ENCODE peak calls at places on chromosomes 16 and 17, in seven cellular contexts. U is mesendoderm, A is neuronal stem cell, O is mesenchymal stem cell, L is IMR-90, Z is H1, N is H9. C is an unnamed sample. For H3K4me1, the result is how much of the 10 kb centered on the place peaks cover.

GRCh38 chr16:4523686-4524085 is 14.9 kb downstream of the CDIP1 start:
- DNase-seq in U (no peak), A (no peak), O (no peak), L (no peak), Z (no peak), N (no peak), C (no peak)

GRCh38 chr16:53282975-53283946 is 151.0 kb upstream of the RBL2 start:
- DNase-seq in U (peak), A (peak), O (peak), L (peak), Z (no peak), N (no peak), C (no peak)

GRCh38 chr17:37461668-37462067 is 28.0 kb upstream of the DUSP14 start:
- DNase-seq in U (no peak), A (no peak), O (no peak), L (peak), Z (no peak), N (no peak), C (no peak)

GRCh38 chr17:38566666-38567031 is 39.1 kb downstream of the SRCIN1 start:
- DNase-seq in U (no peak), A (no peak), O (no peak), L (no peak), Z (no peak), N (no peak), C (no peak)

GRCh38 chr17:47687748-47688147 is 6.2 kb upstream of the TBKBP1 start:
- DNase-seq in U (peak), A (no peak), O (peak), L (peak), Z (no peak), N (peak), C (no peak)

GRCh38 chr17:71821512-71821911 is 299.3 kb upstream of the SOX9 start:
- DNase-seq in U (no peak), A (no peak), O (no peak), L (no peak), Z (no peak), N (no peak), C (no peak)

GRCh38 chr16:81526935-81527334 is 82.3 kb downstream of the CMIP start:
- DNase-seq in U (no peak), A (no peak), O (no peak), L (peak), Z (no peak), N (no peak), C (no peak)

GRCh38 chr17:1399679-1400512 is at the start of gene YWHAE:
- DNase-seq in U (peak), A (peak), O (peak), L (peak), Z (peak), N (peak), C (peak)

GRCh38 chr17:58148609-58149008 is 425 bp downstream of the OR4D1 start:
- DNase-seq in U (no peak), A (no peak), O (no peak), L (no peak), Z (no peak), N (no peak), C (no peak)

GRCh38 chr17:45740553-45741330 is 43.4 kb upstream of the CRHR1 start:
- DNase-seq in U (peak), A (peak), O (peak), L (peak), Z (peak), N (peak), C (no peak)

GRCh38 chr16:89166696-89167424 is 4.7 kb upstream of the CDH15 start:
- DNase-seq in U (no peak), A (no peak), O (no peak), L (no peak), Z (no peak), N (no peak), C (no peak)

GRCh38 chr17:66900126-66901010 is 64.1 kb upstream of the CACNG4 start:
- DNase-seq in U (no peak), A (no peak), O (no peak), L (peak), Z (no peak), N (no peak), C (peak)

GRCh38 chr16:49019081-49019633 is 262.5 kb downstream of the CBLN1 start:
- DNase-seq in U (peak), A (peak), O (no peak), L (peak), Z (no peak), N (peak), C (no peak)

GRCh38 chr16:53415504-53415903 is 18.8 kb upstream of the RBL2 start:
- DNase-seq in U (peak), A (no peak), O (no peak), L (no peak), Z (no peak), N (peak), C (no peak)

GRCh38 chr16:66512589-66513404 is 37.1 kb downstream of the TK2 start:
- DNase-seq in U (peak), A (no peak), O (peak), L (no peak), Z (no peak), N (no peak), C (peak)

GRCh38 chr17:50452627-50453300 is 15.9 kb downstream of the CHAD start:
- DNase-seq in U (no peak), A (no peak), O (peak), L (peak), Z (no peak), N (no peak), C (peak)

GRCh38 chr16:53055603-53056527 is 1.1 kb downstream of the CHD9 start:
- DNase-seq in U (peak), A (peak), O (peak), L (peak), Z (no peak), N (peak), C (no peak)

GRCh38 chr16:83015871-83016270 is 389.1 kb downstream of the CDH13 start:
- DNase-seq in U (no peak), A (no peak), O (no peak), L (no peak), Z (no peak), N (no peak), C (no peak)

GRCh38 chr16:87309912-87310485 is 7.2 kb downstream of the C16orf95 start:
- DNase-seq in U (no peak), A (no peak), O (no peak), L (no peak), Z (no peak), N (no peak), C (no peak)

GRCh38 chr16:1706386-1707192 is 594 bp downstream of the MAPK8IP3 start:
- DNase-seq in U (peak), A (no peak), O (peak), L (peak), Z (no peak), N (no peak), C (no peak)

GRCh38 chr17:46820592-46821450 is 2.3 kb upstream of the WNT3 start:
- DNase-seq in U (peak), A (no peak), O (no peak), L (no peak), Z (no peak), N (peak), C (no peak)

GRCh38 chr17:58136669-58137279 is 11.4 kb upstream of the OR4D1 start:
- DNase-seq in U (peak), A (no peak), O (no peak), L (no peak), Z (no peak), N (peak), C (no peak)

GRCh38 chr17:33240397-33240796 is 52.7 kb downstream of the ASIC2 start:
- DNase-seq in U (no peak), A (peak), O (no peak), L (no peak), Z (no peak), N (no peak), C (no peak)

GRCh38 chr16:55542459-55543082 is 23.9 kb upstream of the CAPNS2 start:
- DNase-seq in U (no peak), A (no peak), O (peak), L (peak), Z (no peak), N (no peak), C (peak)

GRCh38 chr17:69523252-69523861 is 108.9 kb downstream of the MAP2K6 start:
- DNase-seq in U (peak), A (peak), O (peak), L (peak), Z (peak), N (peak), C (peak)

GRCh38 chr16:81136331-81137011 is 40.3 kb upstream of the GCSH start:
- DNase-seq in U (no peak), A (no peak), O (no peak), L (no peak), Z (no peak), N (no peak), C (no peak)

GRCh38 chr16:49546059-49546458 is 172.5 kb downstream of the C16orf78 start:
- DNase-seq in U (no peak), A (no peak), O (no peak), L (no peak), Z (no peak), N (no peak), C (no peak)

GRCh38 chr16:13298676-13299075 is 397.3 kb downstream of the SHISA9 start:
- DNase-seq in U (peak), A (no peak), O (no peak), L (no peak), Z (no peak), N (no peak), C (no peak)

GRCh38 chr17:56316604-56317003 is 163.3 kb downstream of the ANKFN1 start:
- DNase-seq in U (no peak), A (no peak), O (no peak), L (no peak), Z (no peak), N (no peak), C (no peak)

GRCh38 chr16:23974223-23974622 is 138.4 kb downstream of the PRKCB start:
- DNase-seq in U (peak), A (peak), O (no peak), L (no peak), Z (peak), N (peak), C (no peak)

GRCh38 chr16:82643936-82644630 is 17.3 kb downstream of the CDH13 start:
- DNase-seq in U (peak), A (no peak), O (no peak), L (no peak), Z (no peak), N (peak), C (peak)

GRCh38 chr17:46264456-46265198 is 30.3 kb upstream of the LRRC37A start:
- DNase-seq in U (peak), A (no peak), O (peak), L (peak), Z (no peak), N (peak), C (no peak)

GRCh38 chr17:80742091-80742490 is 197.5 kb downstream of the RPTOR start:
- DNase-seq in U (peak), A (no peak), O (no peak), L (no peak), Z (no peak), N (no peak), C (no peak)

GRCh38 chr17:82095777-82096708 is 2.0 kb downstream of the FASN start:
- DNase-seq in U (no peak), A (no peak), O (no peak), L (no peak), Z (no peak), N (no peak), C (peak)

GRCh38 chr16:69406780-69407331 is 17.6 kb upstream of the CYB5B start:
- DNase-seq in U (peak), A (no peak), O (no peak), L (no peak), Z (no peak), N (peak), C (no peak)

GRCh38 chr17:42002175-42002791 is 15.0 kb downstream of the DNAJC7 start:
- DNase-seq in U (no peak), A (no peak), O (no peak), L (no peak), Z (no peak), N (no peak), C (no peak)
- H3K4me1 ChIP-seq in U (under half), A (under half), O (under half), L (under half), Z (under half), N (under half), C (under half)

GRCh38 chr17:27575912-27576252 is 55.1 kb upstream of the LGALS9 start:
- DNase-seq in U (no peak), A (no peak), O (peak), L (no peak), Z (no peak), N (no peak), C (no peak)

GRCh38 chr17:27575100-27575911 is 55.7 kb upstream of the LGALS9 start:
- DNase-seq in U (no peak), A (no peak), O (no peak), L (no peak), Z (no peak), N (no peak), C (peak)

GRCh38 chr17:27573548-27573947 is 57.4 kb upstream of the LGALS9 start:
- DNase-seq in U (no peak), A (no peak), O (no peak), L (no peak), Z (no peak), N (no peak), C (no peak)

GRCh38 chr17:27572665-27573064 is 58.3 kb upstream of the LGALS9 start:
- DNase-seq in U (peak), A (no peak), O (peak), L (peak), Z (no peak), N (no peak), C (no peak)

GRCh38 chr17:27573971-27574525 is 56.9 kb upstream of the LGALS9 start:
- DNase-seq in U (peak), A (no peak), O (peak), L (peak), Z (no peak), N (no peak), C (peak)
- H3K18ac ChIP-seq in U (peak), A (no peak), O (peak), L (peak), Z (no peak), N (no peak), C (no peak)

DNA sequence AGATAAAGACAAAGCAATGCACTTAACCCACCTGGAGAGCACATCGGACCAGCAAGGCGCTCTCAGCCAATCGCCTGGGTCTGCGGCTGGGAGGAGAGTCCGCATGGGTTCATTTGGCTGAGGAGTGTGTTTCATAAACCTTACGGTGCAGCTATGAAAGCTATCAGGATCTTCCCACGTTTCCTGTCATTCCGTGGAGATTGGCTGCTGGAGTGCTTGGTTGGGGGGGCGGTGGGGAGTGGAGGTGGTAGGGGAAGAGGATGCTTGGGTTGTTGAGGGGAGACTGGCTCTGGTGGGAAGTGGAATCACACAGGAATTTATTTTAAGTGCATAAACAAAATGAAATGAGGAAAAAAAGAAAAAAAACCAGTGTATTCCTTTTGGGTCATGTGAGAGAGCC is 456.7 kb upstream of the ZFHX3 start:
- DNase-seq in U (no peak), A (no peak), O (no peak), L (no peak), Z (no peak), N (no peak), C (no peak)
- H3K4me1 ChIP-seq in U (under half), A (under half), O (under half), L (under half), Z (under half), N (under half), C (under half)

GRCh38 chr16:60059141-60059540 is 1325.0 kb upstream of the GOT2 start:
- DNase-seq in U (no peak), A (no peak), O (no peak), L (no peak), Z (no peak), N (no peak), C (no peak)

DNA sequence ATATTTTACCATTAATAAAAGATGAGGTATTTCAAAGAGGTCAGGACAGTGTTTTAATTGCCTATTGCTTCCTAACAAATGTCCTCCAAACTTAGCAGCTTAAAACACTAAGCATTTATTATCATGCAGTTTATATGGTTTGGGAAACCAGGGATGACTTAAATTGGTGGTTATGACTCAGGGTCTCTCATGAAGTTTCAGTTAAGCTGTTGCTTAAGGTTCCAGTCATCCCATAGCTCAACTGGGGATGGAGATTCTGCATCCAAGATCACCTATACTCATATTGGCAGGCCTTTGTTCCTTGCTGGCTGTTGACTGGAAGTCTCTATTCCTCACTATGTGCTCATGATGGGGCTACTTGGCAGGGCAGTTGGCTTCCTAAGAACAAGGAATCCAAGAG is 1329.9 kb upstream of the GOT2 start:
- DNase-seq in U (no peak), A (no peak), O (no peak), L (no peak), Z (no peak), N (no peak), C (no peak)
- H3K18ac ChIP-seq in U (no peak), A (no peak), O (no peak), L (no peak), Z (no peak), N (no peak), C (no peak)

GRCh38 chr17:78392295-78392694 is 13.8 kb downstream of the PGS1 start:
- DNase-seq in U (peak), A (no peak), O (no peak), L (no peak), Z (no peak), N (no peak), C (no peak)
- H3K4me1 ChIP-seq in U (under half), A (under half), O (under half), L (under half), Z (under half), N (under half), C (under half)

DNA sequence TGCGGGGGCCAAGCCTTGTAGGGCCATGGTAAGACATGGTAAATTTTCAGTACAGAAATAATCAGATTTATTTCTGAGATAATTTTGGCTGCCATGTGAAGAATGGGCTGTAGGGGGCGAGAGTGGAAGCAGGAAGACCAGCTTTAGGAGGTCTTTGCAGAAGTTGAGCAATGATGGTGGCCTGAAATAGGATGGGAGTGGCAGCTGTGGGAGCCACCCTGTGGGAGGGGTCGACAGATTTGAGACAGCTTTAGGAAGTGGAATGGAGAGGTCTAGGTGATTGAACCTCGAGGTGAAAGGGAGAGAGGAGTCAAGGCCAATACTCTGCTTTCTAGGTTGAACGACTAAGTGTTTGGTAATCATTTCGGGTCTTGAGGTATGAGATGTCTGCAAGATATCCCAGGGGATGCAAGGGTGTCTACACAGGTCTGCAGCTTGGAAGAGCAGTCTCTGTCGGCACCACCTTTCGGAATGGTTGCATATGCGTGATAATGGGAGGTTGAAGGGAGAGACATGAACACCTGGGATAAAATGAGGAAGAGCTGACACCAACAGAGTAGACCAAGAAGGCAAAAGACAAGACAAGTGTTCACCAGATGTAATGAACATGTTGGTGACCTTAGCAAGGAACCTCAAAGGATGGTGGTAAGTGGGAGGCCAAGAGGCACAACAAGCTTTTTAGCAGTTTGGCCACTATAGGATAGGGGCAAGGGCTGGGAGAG is 4.2 kb upstream of the ATXN7L3 start:
- DNase-seq in U (peak), A (peak), O (peak), L (peak), Z (no peak), N (peak), C (no peak)
- H3K18ac ChIP-seq in U (no peak), A (no peak), O (peak), L (no peak), Z (no peak), N (no peak), C (no peak)

DNA sequence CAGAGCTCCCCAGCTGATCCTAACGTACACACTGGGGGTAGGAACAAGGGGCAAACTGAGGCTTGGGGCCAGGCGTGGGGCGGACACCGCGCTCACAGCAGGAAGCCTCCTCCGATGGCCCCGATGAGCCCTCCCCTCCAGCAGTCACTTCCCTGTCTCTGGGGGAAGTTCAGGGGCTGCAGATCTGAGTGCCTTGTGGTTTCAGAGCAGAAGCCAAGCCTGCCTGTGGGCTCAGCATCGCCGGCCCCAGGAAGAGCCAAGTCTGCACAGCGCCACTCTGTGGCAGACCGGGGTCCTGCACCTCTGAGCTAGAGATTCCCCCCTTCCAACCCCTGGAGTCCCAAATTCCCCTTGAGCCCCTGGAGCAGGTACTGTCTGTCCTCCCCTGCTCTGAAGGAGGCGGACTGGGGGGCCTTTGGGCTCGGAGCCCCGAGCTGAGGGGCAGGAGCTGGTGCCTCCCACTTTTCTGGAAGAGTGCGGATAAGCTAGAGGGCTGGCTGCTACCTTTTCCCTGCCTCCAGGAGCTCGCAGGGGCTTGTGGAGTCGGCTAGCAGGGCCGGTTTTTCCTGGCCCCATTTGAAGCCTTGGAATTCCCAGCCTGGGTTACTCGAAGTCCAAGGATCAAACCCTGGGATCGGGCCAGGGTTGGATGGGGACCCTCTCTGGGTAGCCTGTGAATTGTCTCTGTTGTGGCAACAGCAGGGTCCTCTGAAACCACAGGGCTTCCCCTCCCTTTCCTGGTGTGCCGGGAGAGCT is 2.9 kb downstream of the GSE1 start:
- DNase-seq in U (peak), A (peak), O (peak), L (peak), Z (no peak), N (peak), C (peak)
- H3K4me1 ChIP-seq in U (under half), A (under half), O (half or more), L (under half), Z (under half), N (under half), C (under half)

C was measured in trophoblast cell.